ENCODE peak calls at places on chromosomes 11 and 22, in eight cellular contexts. R is IMR-90, Y is brain microvascular endothelial cell, G is tibial nerve, H is gastrocnemius medialis, J is prostate gland, D is HCT116, S is uterus. B is an unnamed sample. For H3K36me3, the result is how much of the 10 kb centered on the place peaks cover.

GRCh38 chr11:47918882-47919495 is 61.4 kb upstream of the PTPRJ start:
- DNase-seq in R (peak), Y (no peak), G (no peak), H (no peak), J (no peak), D (no peak), S (no peak), B (no peak)

GRCh38 chr11:103086461-103086860 is 5.5 kb downstream of the DCUN1D5 start:
- DNase-seq in R (peak), Y (peak), G (no peak), H (no peak), J (no peak), D (no peak), S (no peak), B (no peak)

GRCh38 chr11:134711008-134711407 is 299.0 kb upstream of the B3GAT1 start:
- DNase-seq in R (no peak), Y (no peak), G (no peak), H (no peak), J (no peak), D (no peak), S (no peak), B (no peak)

GRCh38 chr11:65588199-65589054 is 7.2 kb downstream of the KCNK7 start:
- DNase-seq in R (peak), Y (no peak), G (no peak), H (peak), J (peak), D (no peak), S (no peak), B (peak)

GRCh38 chr22:22720201-22720723 is 75.8 kb downstream of the GGTLC2 start:
- DNase-seq in R (peak), Y (peak), G (no peak), H (no peak), J (no peak), D (peak), S (no peak), B (peak)

GRCh38 chr11:105718641-105719040 is 108.8 kb downstream of the GRIA4 start:
- DNase-seq in R (no peak), Y (no peak), G (no peak), H (no peak), J (no peak), D (no peak), S (no peak), B (no peak)

GRCh38 chr11:586376-587316 is 10.4 kb downstream of the PHRF1 start:
- DNase-seq in R (no peak), Y (no peak), G (no peak), H (no peak), J (no peak), D (no peak), S (no peak), B (no peak)

GRCh38 chr11:59556883-59557205 is 45.5 kb downstream of the OR4D9 start:
- DNase-seq in R (no peak), Y (peak), G (no peak), H (no peak), J (no peak), D (no peak), S (no peak), B (peak)

GRCh38 chr11:86460461-86461404 is 86.0 kb downstream of the CCDC81 start:
- DNase-seq in R (peak), Y (peak), G (no peak), H (no peak), J (no peak), D (no peak), S (no peak), B (no peak)

GRCh38 chr11:125886997-125887372 is 483 bp upstream of the HYLS1 start:
- DNase-seq in R (no peak), Y (peak), G (no peak), H (no peak), J (peak), D (no peak), S (peak), B (peak)

GRCh38 chr11:94455861-94456260 is 37.8 kb downstream of the MRE11 start:
- DNase-seq in R (no peak), Y (no peak), G (no peak), H (no peak), J (no peak), D (peak), S (no peak), B (no peak)
- H3K4me3 ChIP-seq in R (no peak), Y (no peak), G (no peak), H (no peak), J (no peak), D (no peak), S (no peak), B (no peak)

DNA sequence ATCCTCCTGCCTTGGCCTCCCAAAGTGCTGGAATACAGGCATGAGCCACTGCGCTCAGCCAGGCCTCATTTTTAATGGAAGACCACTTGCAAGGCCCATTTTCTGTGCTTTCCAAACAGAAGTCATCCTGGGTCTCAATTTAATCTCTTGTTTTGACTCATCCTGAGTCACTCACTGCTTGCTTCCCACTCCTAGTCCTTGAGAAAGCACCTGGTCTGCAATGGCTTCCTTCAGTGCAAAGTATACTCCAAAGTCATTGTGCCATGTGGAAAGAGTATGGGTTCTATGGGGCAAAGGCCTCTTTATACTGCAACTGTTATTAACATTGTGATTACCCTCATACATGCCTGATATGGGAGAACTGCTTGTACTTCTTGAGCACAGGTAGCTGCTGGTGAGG is 18.3 kb upstream of the SLC5A1 start:
- DNase-seq in R (peak), Y (peak), G (no peak), H (no peak), J (no peak), D (no peak), S (no peak), B (no peak)
- TF ChIP-seq CTCF in R (no peak), Y (no peak), G (no peak), H (no peak), J (no peak), D (no peak), S (no peak), B (no peak)

GRCh38 chr22:17542452-17542851 is 20.8 kb upstream of the SLC25A18 start:
- DNase-seq in R (no peak), Y (no peak), G (no peak), H (no peak), J (no peak), D (no peak), S (no peak), B (no peak)

GRCh38 chr22:17541476-17541875 is 21.8 kb upstream of the SLC25A18 start:
- DNase-seq in R (no peak), Y (no peak), G (no peak), H (no peak), J (no peak), D (no peak), S (no peak), B (no peak)

GRCh38 chr22:17536269-17536668 is 27.0 kb upstream of the SLC25A18 start:
- DNase-seq in R (no peak), Y (no peak), G (no peak), H (no peak), J (no peak), D (no peak), S (no peak), B (no peak)

GRCh38 chr22:17540481-17540880 is 22.8 kb upstream of the SLC25A18 start:
- DNase-seq in R (no peak), Y (no peak), G (no peak), H (no peak), J (no peak), D (no peak), S (no peak), B (no peak)

DNA sequence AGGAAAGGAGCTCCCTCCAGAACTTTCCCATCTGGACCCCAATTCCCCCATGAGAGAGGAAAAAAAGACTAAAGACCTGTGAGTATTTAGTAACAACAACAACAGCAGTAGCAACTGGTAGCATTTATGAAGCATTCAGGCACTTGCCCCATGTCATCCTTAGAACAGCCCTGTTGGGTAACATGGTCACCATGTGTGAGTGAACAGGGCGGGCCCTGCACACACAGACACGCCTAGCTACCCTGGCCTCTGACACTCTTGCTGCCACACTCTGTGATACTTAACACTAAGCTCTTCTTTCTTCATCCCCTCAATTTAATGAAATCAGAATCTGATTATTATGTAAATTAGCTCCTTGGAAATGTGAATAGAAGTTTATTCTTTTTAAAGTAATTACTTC is 26.1 kb upstream of the SLC25A18 start:
- DNase-seq in R (no peak), Y (no peak), G (no peak), H (no peak), J (no peak), D (no peak), S (no peak), B (no peak)
- H3K36me3 ChIP-seq in R (under half), Y (under half), G (under half), H (under half), J (under half), D (under half), S (under half), B (under half)

GRCh38 chr11:101915811-101916291 is 471 bp downstream of the ANGPTL5 start:
- DNase-seq in R (peak), Y (peak), G (no peak), H (no peak), J (no peak), D (no peak), S (no peak), B (peak)
- H3K4me3 ChIP-seq in R (peak), Y (peak), G (peak), H (peak), J (peak), D (peak), S (peak), B (no peak)